ENCODE peak calls at places on chromosomes 6 and 20, in six cellular contexts. C is HepG2, O is HCT116, N is NT2/D1, Y is GM12878, Z is K562. V is an unnamed sample.

GRCh38 chr20:45890077-45890996 is 671 bp downstream of the NEURL2 start:
- DNase-seq in C (peak), Y (no peak), O (no peak), Z (no peak), N (peak), V (peak)

GRCh38 chr20:46118481-46119020 is 437 bp downstream of the CD40 start:
- DNase-seq in Y (no peak), O (no peak), Z (no peak), N (no peak), C (no peak), V (no peak)

GRCh38 chr6:109834595-109835437 is 143.3 kb upstream of the GPR6 start:
- DNase-seq in C (no peak), N (no peak), Y (no peak), Z (no peak), O (no peak), V (no peak)

GRCh38 chr6:108163267-108163643 is 2.6 kb upstream of the NR2E1 start:
- DNase-seq in N (no peak), Y (no peak), Z (no peak), O (peak), C (no peak), V (no peak)

GRCh38 chr20:19757487-19757972 is 528 bp upstream of the RIN2 start:
- DNase-seq in O (no peak), Y (no peak), N (no peak), C (peak), Z (no peak), V (no peak)

GRCh38 chr6:44661221-44661609 is 273.7 kb downstream of the CDC5L start:
- DNase-seq in C (peak), Y (no peak), N (no peak), Z (no peak), O (no peak), V (no peak)

GRCh38 chr6:8054276-8054675 is 9.9 kb downstream of the BLOC1S5 start:
- DNase-seq in N (no peak), C (no peak), Y (no peak), Z (no peak), O (no peak), V (no peak)

GRCh38 chr6:35148167-35148741 is 7.1 kb upstream of the TCP11 start:
- DNase-seq in N (peak), Y (peak), C (no peak), O (no peak), Z (peak), V (peak)

GRCh38 chr6:29919506-29919905 is 22.8 kb upstream of the HLA-A start:
- DNase-seq in N (no peak), Z (no peak), Y (no peak), O (no peak), C (no peak), V (no peak)

GRCh38 chr6:2410982-2411381 is 165.6 kb upstream of the GMDS start:
- DNase-seq in Y (no peak), C (no peak), Z (no peak), N (no peak), O (no peak), V (no peak)

GRCh38 chr20:48738399-48739304 is 89.1 kb downstream of the PREX1 start:
- DNase-seq in Y (peak), Z (no peak), N (no peak), C (peak), O (no peak), V (no peak)

GRCh38 chr6:168420706-168421105 is 20.3 kb upstream of the SMOC2 start:
- DNase-seq in N (no peak), Y (no peak), C (no peak), O (no peak), Z (no peak), V (no peak)

GRCh38 chr6:168376811-168377480 is 57.4 kb upstream of the DACT2 start:
- DNase-seq in Y (no peak), C (no peak), N (no peak), O (no peak), Z (no peak), V (no peak)

GRCh38 chr20:40978761-40979160 is 49.9 kb upstream of the TOP1 start:
- DNase-seq in Z (no peak), O (no peak), C (no peak), N (no peak), Y (no peak), V (no peak)

GRCh38 chr6:144885817-144886216 is 600.7 kb downstream of the UTRN start:
- DNase-seq in O (no peak), N (no peak), Z (no peak), Y (no peak), C (no peak), V (no peak)

GRCh38 chr6:7341989-7342742 is 29.2 kb upstream of the SSR1 start:
- DNase-seq in Z (peak), Y (no peak), O (peak), N (no peak), C (peak), V (no peak)

GRCh38 chr6:41747256-41748101 is at the start of gene PGC:
- DNase-seq in Z (peak), N (no peak), Y (no peak), O (no peak), C (peak), V (no peak)

GRCh38 chr6:94254689-94255088 is 835.3 kb upstream of the EPHA7 start:
- DNase-seq in Y (no peak), C (peak), N (no peak), O (no peak), Z (no peak), V (no peak)

GRCh38 chr20:18360601-18361000 is 72.3 kb downstream of the ZNF133 start:
- DNase-seq in O (no peak), Z (no peak), N (no peak), C (no peak), Y (no peak), V (no peak)

GRCh38 chr20:19308151-19308550 is 95.7 kb downstream of the SLC24A3 start:
- DNase-seq in Y (no peak), C (no peak), N (no peak), Z (no peak), O (no peak), V (no peak)

GRCh38 chr6:41071501-41071922 is 644 bp downstream of the OARD1 start:
- DNase-seq in N (no peak), C (no peak), O (no peak), Y (peak), Z (peak), V (no peak)

GRCh38 chr20:36658300-36658699 is 12.3 kb upstream of the SLA2 start:
- DNase-seq in Y (no peak), N (no peak), C (no peak), Z (no peak), O (no peak), V (no peak)

GRCh38 chr6:157877573-157878011 is 54.5 kb downstream of the SNX9 start:
- DNase-seq in Y (peak), C (no peak), Z (no peak), N (no peak), O (no peak), V (no peak)

GRCh38 chr20:38143646-38144554 is 21.2 kb downstream of the TGM2 start:
- DNase-seq in N (no peak), Y (no peak), O (no peak), Z (peak), C (peak), V (no peak)

GRCh38 chr20:10077081-10077471 is 42.3 kb downstream of the ANKEF1 start:
- DNase-seq in N (no peak), C (no peak), Z (peak), O (no peak), Y (no peak), V (peak)

GRCh38 chr6:17845598-17845997 is 138.9 kb upstream of the NUP153 start:
- DNase-seq in Z (peak), C (no peak), N (no peak), O (no peak), Y (no peak), V (no peak)

GRCh38 chr6:170280689-170281045 is 10.2 kb downstream of the DLL1 start:
- DNase-seq in N (no peak), Z (no peak), Y (no peak), O (no peak), C (no peak), V (no peak)

GRCh38 chr6:129253731-129254130 is 370.8 kb downstream of the LAMA2 start:
- DNase-seq in Y (no peak), O (no peak), C (no peak), Z (no peak), N (no peak), V (no peak)

GRCh38 chr6:129252377-129253071 is 369.6 kb downstream of the LAMA2 start:
- DNase-seq in Z (no peak), N (no peak), O (no peak), C (no peak), Y (no peak), V (no peak)

GRCh38 chr6:129248976-129249375 is 366.0 kb downstream of the LAMA2 start:
- DNase-seq in N (no peak), Z (no peak), O (no peak), C (no peak), Y (no peak), V (no peak)

GRCh38 chr6:129251669-129252376 is 368.9 kb downstream of the LAMA2 start:
- DNase-seq in Y (peak), Z (peak), N (peak), C (peak), O (peak), V (peak)
- TF ChIP-seq ZNF274 in Y (no peak), Z (no peak), N (no peak), C (no peak), O (no peak), V (no peak)

GRCh38 chr6:104787305-104787704 is 72.4 kb downstream of the HACE1 start:
- DNase-seq in Y (no peak), Z (no peak), C (no peak), N (no peak), O (no peak), V (no peak)

GRCh38 chr6:104789770-104790190 is 69.9 kb downstream of the HACE1 start:
- DNase-seq in C (peak), Z (peak), N (no peak), O (peak), Y (no peak), V (no peak)

GRCh38 chr6:104788400-104788799 is 71.3 kb downstream of the HACE1 start:
- DNase-seq in Z (no peak), C (no peak), O (no peak), Y (no peak), N (no peak), V (no peak)

GRCh38 chr6:104784884-104785283 is 74.8 kb downstream of the HACE1 start:
- DNase-seq in O (no peak), N (no peak), Y (no peak), Z (no peak), C (no peak), V (no peak)
- TF ChIP-seq ZNF274 in O (no peak), N (no peak), Y (no peak), Z (no peak), C (no peak), V (no peak)

GRCh38 chr20:6595704-6596103 is 171.8 kb upstream of the BMP2 start:
- DNase-seq in C (no peak), O (no peak), Z (no peak), Y (no peak), N (no peak), V (no peak)
- TF ChIP-seq ZNF274 in C (no peak), O (no peak), Z (no peak), Y (no peak), N (no peak), V (no peak)

DNA sequence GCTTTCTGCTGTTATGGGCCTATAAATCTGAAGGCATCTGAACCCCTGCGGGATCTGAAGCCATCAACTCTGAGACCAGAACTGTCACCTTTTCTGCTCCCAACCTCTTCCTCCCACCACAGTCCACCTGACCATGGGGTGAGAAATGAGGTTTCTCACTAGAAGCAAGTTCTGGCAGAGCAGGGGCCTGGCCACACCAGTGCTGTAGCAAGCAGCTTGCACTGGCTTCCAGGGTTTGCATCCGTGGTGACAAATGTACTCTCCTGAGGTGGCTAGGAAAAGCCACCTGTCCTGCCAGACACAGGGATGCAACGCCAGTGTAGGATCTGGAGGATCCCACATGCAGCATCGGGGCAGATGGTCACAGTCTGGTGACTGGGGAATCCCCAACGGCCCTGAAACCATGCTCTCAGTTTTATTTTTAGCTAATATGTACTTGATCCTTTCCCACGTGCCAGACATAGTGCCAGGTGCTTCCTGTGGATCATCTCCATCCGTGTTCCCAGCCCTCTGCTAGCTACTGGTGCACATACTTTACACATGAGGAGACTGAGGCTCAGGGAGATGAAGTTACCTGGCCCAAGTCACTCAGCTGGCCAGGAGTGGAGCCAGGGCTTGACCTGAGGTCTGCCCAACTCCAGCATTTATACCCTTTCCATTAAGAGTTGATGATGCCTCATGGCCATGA is 122.1 kb upstream of the SPACA1 start:
- DNase-seq in Z (no peak), N (no peak), C (no peak), O (no peak), Y (peak), V (no peak)
- TF ChIP-seq ZNF274 in Z (no peak), N (no peak), C (no peak), O (no peak), Y (no peak), V (no peak)

DNA sequence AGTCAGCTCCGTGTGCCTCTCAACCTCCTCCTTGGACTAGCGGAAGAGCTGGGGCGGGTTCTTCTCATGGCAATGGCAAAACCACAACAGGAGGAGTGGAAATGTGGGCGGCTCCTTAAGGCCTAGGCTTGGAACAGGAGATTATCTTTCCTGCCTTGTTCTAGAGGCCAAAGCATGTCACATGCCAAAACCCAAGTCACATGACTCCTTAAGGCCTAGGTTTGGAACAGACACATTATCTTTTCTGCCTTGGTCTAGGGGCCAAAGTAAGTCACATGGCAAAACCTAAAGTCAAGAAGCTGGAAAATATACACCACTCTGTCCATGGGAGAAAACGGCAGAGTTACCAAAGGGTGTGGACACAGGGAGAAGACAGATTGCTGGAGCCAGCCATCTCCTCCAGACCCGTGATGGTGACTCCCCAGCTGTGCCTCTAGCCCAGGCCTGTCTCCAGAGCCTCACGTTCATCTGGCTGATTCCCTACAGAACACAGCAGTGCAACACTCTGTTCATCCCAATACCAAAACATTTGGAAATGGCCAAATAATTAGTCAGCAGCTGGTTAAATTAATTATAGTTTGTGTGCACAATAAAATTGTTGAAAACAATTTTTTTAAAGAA is 34.2 kb downstream of the ANKRD60 start:
- DNase-seq in N (no peak), Y (no peak), O (no peak), C (no peak), Z (peak), V (no peak)
- TF ChIP-seq ZNF274 in N (no peak), Y (no peak), O (no peak), C (no peak), Z (no peak), V (no peak)

GRCh38 chr6:142384455-142385332 is 82.9 kb downstream of the ADGRG6 start:
- DNase-seq in C (no peak), O (no peak), Y (no peak), N (no peak), Z (no peak), V (no peak)

GRCh38 chr6:142381845-142382378 is 80.1 kb downstream of the ADGRG6 start:
- DNase-seq in O (no peak), C (no peak), Y (no peak), Z (no peak), N (no peak), V (no peak)

GRCh38 chr6:142377112-142377848 is 75.5 kb downstream of the ADGRG6 start:
- DNase-seq in Z (peak), N (no peak), Y (no peak), O (peak), C (peak), V (peak)

GRCh38 chr6:142378138-142378875 is 76.5 kb downstream of the ADGRG6 start:
- DNase-seq in C (peak), N (no peak), Y (no peak), O (peak), Z (no peak), V (no peak)

DNA sequence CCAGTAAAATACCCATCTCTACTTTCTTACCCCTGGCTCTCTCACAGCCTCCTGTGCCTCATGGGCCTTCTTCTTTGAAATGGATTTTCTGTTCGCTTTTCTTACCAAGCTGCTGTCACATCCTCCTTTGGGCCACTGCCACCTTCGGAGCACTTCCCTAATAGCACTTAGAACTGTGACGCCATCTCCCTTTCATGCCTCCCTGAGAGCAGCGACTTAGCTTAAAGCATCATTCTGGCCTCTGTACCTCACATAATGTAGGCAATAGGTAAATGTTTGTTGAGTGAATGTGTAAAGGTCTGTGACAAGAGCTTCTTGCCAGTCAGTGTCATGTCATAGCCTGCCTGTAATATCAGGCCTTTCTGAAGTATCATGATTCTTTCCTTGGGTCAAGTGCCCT is 78.8 kb downstream of the ADGRG6 start:
- DNase-seq in Z (no peak), O (no peak), N (no peak), C (no peak), Y (no peak), V (no peak)
- TF ChIP-seq ZNF274 in Z (no peak), O (no peak), N (no peak), C (no peak), Y (no peak), V (no peak)

GRCh38 chr6:9518433-9518832 is 896.4 kb downstream of the TFAP2A start:
- DNase-seq in N (no peak), Y (no peak), Z (no peak), O (no peak), C (no peak), V (no peak)

GRCh38 chr6:9516207-9516606 is 898.7 kb downstream of the TFAP2A start:
- DNase-seq in N (no peak), O (peak), Z (no peak), Y (no peak), C (no peak), V (no peak)

GRCh38 chr6:9517806-9518205 is 897.1 kb downstream of the TFAP2A start:
- DNase-seq in C (no peak), N (no peak), O (no peak), Z (no peak), Y (no peak), V (no peak)

GRCh38 chr6:9511157-9511556 is 903.7 kb downstream of the TFAP2A start:
- DNase-seq in Z (no peak), N (no peak), Y (no peak), C (no peak), O (no peak), V (no peak)

DNA sequence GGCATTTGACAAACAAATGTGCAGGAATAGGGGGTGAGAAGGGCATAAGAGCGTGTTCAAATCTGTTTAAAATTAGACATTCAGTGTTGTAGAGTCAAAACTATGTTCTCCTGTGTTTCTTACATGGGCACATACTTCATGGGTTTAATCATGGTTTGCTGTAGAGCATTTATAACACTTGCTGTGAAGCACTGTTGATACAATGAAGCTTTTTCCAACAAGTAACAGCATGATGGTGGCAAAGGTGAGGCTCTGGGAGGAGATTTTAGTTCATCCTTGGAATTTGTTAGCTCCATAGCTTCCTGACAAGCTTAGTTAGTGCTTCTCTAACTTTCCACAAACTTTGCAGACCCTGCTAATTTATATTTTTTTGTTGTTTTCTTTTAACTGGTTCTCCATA is 900.7 kb downstream of the TFAP2A start:
- DNase-seq in C (no peak), Y (no peak), Z (no peak), O (no peak), N (no peak), V (no peak)
- TF ChIP-seq ZNF274 in C (no peak), Y (no peak), Z (no peak), O (no peak), N (no peak), V (no peak)

DNA sequence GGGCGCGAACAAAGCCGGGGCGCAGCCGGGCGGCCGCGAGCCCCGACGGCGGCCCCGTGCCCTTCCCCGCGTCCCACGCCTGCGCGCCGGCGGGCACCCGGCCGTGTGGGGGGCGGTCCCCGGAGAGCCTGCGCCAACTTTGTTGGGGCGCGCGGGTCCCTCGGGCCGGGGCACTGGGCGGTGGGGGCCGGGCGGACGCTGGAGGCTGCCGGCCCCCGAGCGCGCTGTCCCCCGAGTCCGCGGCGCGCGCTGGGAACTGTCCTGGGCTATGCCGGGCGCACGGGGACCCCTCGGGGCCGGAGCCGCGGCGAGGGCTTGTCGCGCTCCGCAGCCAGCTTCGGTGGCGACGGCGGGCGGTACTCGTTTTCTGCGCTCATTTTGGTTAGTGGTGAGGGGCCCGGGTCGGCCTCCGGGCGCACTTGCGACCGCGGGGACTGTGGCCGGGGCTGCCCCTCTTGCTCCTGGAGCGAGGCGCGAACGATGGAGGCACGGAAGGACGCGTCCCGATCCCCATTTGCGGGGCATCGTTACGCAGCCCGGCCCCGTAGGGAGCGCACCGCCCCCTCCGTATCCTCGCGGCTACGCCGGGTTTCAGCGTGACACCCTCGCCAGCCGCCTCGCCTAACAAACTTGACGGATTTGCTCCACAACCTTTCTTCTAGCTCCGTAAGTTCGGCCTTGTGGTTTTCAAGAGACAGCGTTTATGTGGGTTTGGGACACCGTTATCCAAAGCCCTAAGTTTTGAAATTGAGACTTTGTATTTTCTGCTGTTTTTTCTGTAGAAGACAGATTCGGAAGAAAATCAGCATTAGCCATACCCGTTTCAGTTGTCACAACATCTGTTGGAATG is 632 bp downstream of the SS18L1 start:
- DNase-seq in Z (peak), N (no peak), C (peak), O (no peak), Y (no peak), V (no peak)
- TF ChIP-seq ZNF274 in Z (no peak), N (no peak), C (peak), O (no peak), Y (no peak), V (no peak)

GRCh38 chr20:49846206-49846807 is 33.7 kb downstream of the SLC9A8 start:
- DNase-seq in O (peak), Y (no peak), C (peak), Z (peak), N (peak), V (no peak)
- TF ChIP-seq ZNF274 in O (no peak), Y (no peak), C (no peak), Z (no peak), N (no peak), V (no peak)